ENCODE peak calls at places on chromosomes 16 and 17, in four cellular contexts. C is left ventricle myocardium inferior, V is lung, R is adrenal gland. S is an unnamed sample. For H3K4me1, the result is how much of the 10 kb centered on the place peaks cover.

GRCh38 chr16:87436225-87437172 is 44.4 kb downstream of the MAP1LC3B start:
- DNase-seq in C (no peak), V (no peak), R (no peak), S (no peak)

GRCh38 chr16:16033208-16033717 is 83.8 kb downstream of the ABCC1 start:
- DNase-seq in C (no peak), V (no peak), R (no peak), S (no peak)

GRCh38 chr17:29086628-29087332 is 43.8 kb downstream of the PIPOX start:
- DNase-seq in C (no peak), V (no peak), R (no peak), S (no peak)

GRCh38 chr16:14309001-14309886 is 238.1 kb downstream of the MRTFB start:
- DNase-seq in C (no peak), V (no peak), R (no peak), S (peak)

GRCh38 chr17:32256695-32257013 is 9.0 kb upstream of the RHBDL3 start:
- DNase-seq in C (no peak), V (no peak), R (no peak), S (no peak)

GRCh38 chr16:78607465-78607864 is 508.0 kb downstream of the WWOX start:
- DNase-seq in C (no peak), V (no peak), R (no peak), S (peak)

GRCh38 chr16:75074920-75075687 is 41.5 kb downstream of the LDHD start:
- DNase-seq in C (no peak), V (peak), R (no peak), S (no peak)

GRCh38 chr16:57892041-57892440 is 78.9 kb downstream of the CNGB1 start:
- DNase-seq in C (no peak), V (no peak), R (no peak), S (peak)

GRCh38 chr16:2836646-2837508 is 6.8 kb downstream of the ZG16B start:
- DNase-seq in C (no peak), V (no peak), R (no peak), S (no peak)

GRCh38 chr17:46949291-46950174 is 26.6 kb downstream of the GOSR2 start:
- DNase-seq in C (no peak), V (no peak), R (no peak), S (no peak)

GRCh38 chr16:4940719-4941118 is 3.8 kb upstream of the PPL start:
- DNase-seq in C (no peak), V (no peak), R (no peak), S (no peak)

GRCh38 chr17:75639327-75639726 is 6.1 kb downstream of the SMIM5 start:
- DNase-seq in C (no peak), V (no peak), R (no peak), S (peak)
- H3K4me3 ChIP-seq in C (no peak), V (no peak), R (no peak), S (no peak)

GRCh38 chr17:50667259-50668024 is 32.8 kb downstream of the ABCC3 start:
- DNase-seq in C (no peak), V (no peak), R (no peak), S (no peak)
- H3K27ac ChIP-seq in C (no peak), V (no peak), R (peak), S (no peak)

GRCh38 chr17:19268611-19269010 is 31.4 kb downstream of the EPN2 start:
- DNase-seq in C (no peak), V (no peak), R (no peak), S (no peak)

GRCh38 chr17:19270347-19270950 is 33.3 kb downstream of the EPN2 start:
- DNase-seq in C (no peak), V (no peak), R (no peak), S (no peak)

GRCh38 chr17:19269641-19270040 is 32.5 kb downstream of the EPN2 start:
- DNase-seq in C (no peak), V (no peak), R (no peak), S (no peak)

GRCh38 chr17:19270951-19271611 is 33.9 kb downstream of the EPN2 start:
- DNase-seq in C (peak), V (no peak), R (no peak), S (no peak)

GRCh38 chr17:19269102-19269501 is 31.9 kb downstream of the EPN2 start:
- DNase-seq in C (no peak), V (no peak), R (no peak), S (no peak)
- H3K4me1 ChIP-seq in C (half or more), V (under half), R (under half), S (half or more)

DNA sequence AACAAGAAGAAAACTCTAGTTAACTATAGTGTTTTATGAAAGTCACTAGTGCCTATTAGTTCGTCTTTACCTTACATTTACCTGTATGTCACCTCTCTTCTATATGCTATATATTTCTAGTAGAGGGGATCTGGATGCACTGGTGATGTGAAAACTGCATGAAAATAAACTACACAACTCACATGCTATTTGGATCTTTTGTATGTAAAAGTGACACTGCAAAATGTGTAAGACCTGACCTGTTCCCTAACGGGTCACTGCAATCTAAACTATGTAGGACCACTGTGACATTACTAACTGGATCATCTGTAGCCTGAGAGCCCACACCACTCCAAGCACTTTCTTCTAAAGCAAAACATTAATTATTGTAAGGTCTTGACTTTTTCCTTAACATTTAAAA is 1.7 kb downstream of the BLMH start:
- DNase-seq in C (no peak), V (no peak), R (no peak), S (no peak)
- H3K4me3 ChIP-seq in C (peak), V (no peak), R (peak), S (no peak)

S was measured in thyroid gland.